ENCODE peak calls at places on chromosomes 3 and 15, in ten cellular contexts. M, S, J, I, F, K, B, O, Z and N are unnamed samples.

GRCh38 chr3:177596248-177596821 is 399.1 kb upstream of the TBL1XR1 start:
- DNase-seq in B (no peak), F (no peak), Z (no peak), K (no peak), O (no peak), M (no peak), S (peak), I (no peak), J (no peak), N (peak)

GRCh38 chr3:55885721-55886120 is 398.6 kb upstream of the WNT5A start:
- DNase-seq in Z (no peak), I (no peak), K (no peak), S (peak), J (no peak), M (no peak), B (peak), O (no peak), F (no peak), N (peak)

GRCh38 chr15:61888074-61888780 is 172.0 kb downstream of the VPS13C start:
- DNase-seq in I (no peak), B (no peak), K (no peak), F (no peak), M (no peak), Z (no peak), S (no peak), J (no peak), O (no peak), N (no peak)

GRCh38 chr3:85576091-85576690 is 617.4 kb downstream of the CADM2 start:
- DNase-seq in M (peak), I (peak), O (peak), J (no peak), S (peak), Z (no peak), F (no peak), B (peak), K (peak), N (no peak)

GRCh38 chr3:12948371-12948770 is 107.0 kb upstream of the RPL32 start:
- DNase-seq in S (no peak), B (peak), O (no peak), F (no peak), Z (no peak), J (no peak), M (no peak), K (no peak), I (no peak), N (no peak)

GRCh38 chr15:82533801-82534200 is 6.5 kb downstream of the RPS17 start:
- DNase-seq in K (no peak), J (no peak), O (no peak), S (no peak), F (no peak), I (no peak), B (no peak), M (no peak), Z (no peak), N (no peak)

GRCh38 chr15:22780267-22780666 is 6.2 kb upstream of the NIPA1 start:
- DNase-seq in I (no peak), K (no peak), S (no peak), O (no peak), F (no peak), Z (no peak), M (no peak), J (no peak), B (no peak), N (no peak)

GRCh38 chr3:152155654-152156053 is 113.1 kb upstream of the MBNL1 start:
- DNase-seq in F (no peak), O (no peak), B (no peak), Z (no peak), J (no peak), S (no peak), K (no peak), I (no peak), M (no peak), N (no peak)

GRCh38 chr3:16200411-16200810 is 25.9 kb downstream of the GALNT15 start:
- DNase-seq in O (no peak), I (no peak), S (no peak), F (peak), K (no peak), Z (no peak), J (no peak), B (peak), M (no peak), N (peak)

GRCh38 chr3:48502728-48503168 is 1.2 kb downstream of the SHISA5 start:
- DNase-seq in K (no peak), J (peak), F (no peak), B (peak), O (no peak), S (no peak), M (no peak), Z (no peak), I (peak), N (no peak)

GRCh38 chr15:70507772-70508351 is 255.5 kb downstream of the UACA start:
- DNase-seq in O (no peak), J (no peak), F (no peak), S (peak), K (peak), B (no peak), Z (peak), M (no peak), I (no peak), N (peak)

GRCh38 chr3:68173230-68173629 is 518.8 kb upstream of the SUCLG2 start:
- DNase-seq in M (no peak), I (no peak), O (no peak), Z (no peak), B (no peak), J (no peak), S (no peak), F (no peak), K (no peak), N (no peak)

GRCh38 chr15:47717036-47717611 is at the start of gene SEMA6D:
- DNase-seq in J (peak), I (peak), Z (peak), M (no peak), S (peak), B (peak), K (peak), O (peak), F (peak), N (no peak)

GRCh38 chr3:14175383-14176037 is 2.9 kb downstream of the XPC start:
- DNase-seq in J (no peak), M (peak), O (no peak), K (peak), F (no peak), S (no peak), Z (no peak), B (no peak), I (no peak), N (no peak)

GRCh38 chr15:67700023-67700422 is 125.3 kb upstream of the SKOR1 start:
- DNase-seq in I (no peak), K (no peak), S (no peak), M (no peak), F (no peak), O (no peak), B (peak), Z (no peak), J (no peak), N (no peak)

GRCh38 chr15:79425591-79426295 is 6.4 kb upstream of the MINAR1 start:
- DNase-seq in B (no peak), I (no peak), J (no peak), K (no peak), O (no peak), S (no peak), Z (no peak), M (no peak), F (no peak), N (no peak)

GRCh38 chr3:149615731-149616221 is 42.0 kb downstream of the WWTR1 start:
- DNase-seq in S (peak), F (no peak), M (no peak), J (no peak), K (no peak), Z (no peak), I (no peak), O (no peak), B (no peak), N (no peak)

GRCh38 chr3:35772364-35773009 is 133.2 kb downstream of the ARPP21 start:
- DNase-seq in M (no peak), S (no peak), B (no peak), I (no peak), O (no peak), J (no peak), Z (no peak), F (no peak), K (no peak), N (no peak)

GRCh38 chr3:72820405-72820804 is 27.8 kb downstream of the SHQ1 start:
- DNase-seq in S (no peak), J (no peak), B (peak), I (no peak), F (no peak), Z (no peak), O (no peak), M (no peak), K (no peak), N (no peak)

GRCh38 chr3:167858865-167859264 is 123.3 kb downstream of the SERPINI1 start:
- DNase-seq in Z (no peak), K (no peak), I (no peak), J (no peak), B (no peak), F (no peak), O (no peak), M (no peak), S (no peak), N (no peak)

GRCh38 chr3:64358853-64359252 is 133.6 kb upstream of the PRICKLE2 start:
- DNase-seq in K (no peak), S (no peak), Z (no peak), I (no peak), M (no peak), J (no peak), F (no peak), O (no peak), B (no peak), N (no peak)

GRCh38 chr3:38022887-38023709 is 6.3 kb downstream of the PLCD1 start:
- DNase-seq in S (no peak), B (no peak), F (no peak), K (no peak), M (no peak), O (no peak), I (peak), Z (no peak), J (peak), N (no peak)

GRCh38 chr15:39594056-39594763 is 13.3 kb downstream of the THBS1 start:
- DNase-seq in S (no peak), J (no peak), Z (no peak), M (no peak), F (no peak), K (no peak), I (no peak), O (no peak), B (no peak), N (no peak)

GRCh38 chr3:25648107-25648535 is 16.6 kb downstream of the TOP2B start:
- DNase-seq in J (no peak), Z (peak), F (peak), S (peak), M (peak), B (peak), K (peak), I (no peak), O (peak), N (peak)

GRCh38 chr3:178060406-178060805 is 475.8 kb upstream of the KCNMB2 start:
- DNase-seq in J (no peak), I (no peak), O (no peak), M (no peak), S (no peak), K (no peak), Z (no peak), B (peak), F (no peak), N (no peak)

GRCh38 chr3:46858996-46859710 is 4.1 kb downstream of the MYL3 start:
- DNase-seq in F (no peak), Z (no peak), S (no peak), I (peak), O (no peak), K (no peak), J (peak), M (no peak), B (no peak), N (no peak)

GRCh38 chr3:123444023-123444422 is 4.9 kb downstream of the ADCY5 start:
- DNase-seq in Z (no peak), O (no peak), I (no peak), M (no peak), F (no peak), K (no peak), J (no peak), B (no peak), S (peak), N (no peak)

GRCh38 chr3:61790411-61790810 is 229.0 kb downstream of the PTPRG start:
- DNase-seq in J (no peak), B (no peak), K (no peak), M (no peak), S (no peak), O (no peak), Z (no peak), F (no peak), I (no peak), N (no peak)

GRCh38 chr3:196175717-196176116 is 35.5 kb downstream of the ZDHHC19 start:
- DNase-seq in F (no peak), S (no peak), O (no peak), M (no peak), B (no peak), J (no peak), K (no peak), Z (no peak), I (no peak), N (no peak)